ENCODE peak calls at places on chromosomes 1 and 21, in ten cellular contexts. W is WTC11; M is MV-4-11; G is GM12865; D is CD4-positive, CD25-positive, alpha-beta regulatory T cell; H is astrocyte of the spinal cord; K is endothelial cell; I is HEK293T; P is NCI-H1105; E is caudate nucleus. C is an unnamed sample.

GRCh38 chr1:21550097-21550496 is 40.9 kb downstream of the ALPL start:
- DNase-seq in P (no peak), D (no peak), K (no peak), E (no peak), M (peak; percentile 58), H (peak; percentile 20), I (no peak), G (no peak), W (no peak), C (peak; percentile 56)

GRCh38 chr1:226487921-226488320 is 60.6 kb upstream of the STUM start:
- DNase-seq in G (no peak), M (no peak), H (no peak), W (no peak), I (no peak), D (no peak), E (no peak), K (no peak), P (no peak), C (no peak)

GRCh38 chr1:11799896-11800295 is 5.9 kb downstream of the MTHFR start:
- DNase-seq in H (no peak), M (no peak), D (no peak), W (no peak), K (no peak), P (no peak), G (no peak), I (no peak), E (no peak), C (no peak)

GRCh38 chr1:98110674-98111073 is 189.8 kb upstream of the DPYD start:
- DNase-seq in W (no peak), P (no peak), M (no peak), G (no peak), H (peak; percentile 75), I (no peak), E (no peak), D (no peak), K (no peak), C (peak; percentile 23)

GRCh38 chr1:116377564-116378529 is 4.8 kb downstream of the ATP1A1 start:
- DNase-seq in D (peak; percentile 71), K (no peak), H (peak; percentile 95), M (peak; percentile 91), E (peak; percentile 14), W (no peak), P (no peak), I (no peak), G (peak; percentile 94), C (peak; percentile 96)

GRCh38 chr1:160397651-160398050 is 2.7 kb upstream of the VANGL2 start:
- DNase-seq in P (no peak), M (no peak), H (no peak), I (no peak), D (no peak), K (no peak), E (no peak), G (no peak), W (no peak), C (no peak)

GRCh38 chr1:13888351-13888996 is 188.5 kb downstream of the PRDM2 start:
- DNase-seq in P (no peak), H (no peak), W (no peak), E (no peak), D (no peak), M (no peak), K (no peak), G (no peak), I (no peak), C (no peak)

GRCh38 chr1:180221461-180221860 is 8.6 kb upstream of the LHX4 start:
- DNase-seq in I (no peak), W (no peak), P (no peak), D (no peak), K (no peak), E (no peak), G (no peak), M (no peak), H (no peak), C (peak; percentile 75)

GRCh38 chr1:70948618-70949017 is 99.0 kb downstream of the PTGER3 start:
- DNase-seq in D (no peak), P (no peak), I (no peak), W (no peak), G (no peak), H (no peak), E (no peak), K (no peak), M (peak; percentile 85), C (no peak)

GRCh38 chr21:28111151-28111619 is 881.5 kb downstream of the LTN1 start:
- DNase-seq in W (no peak), E (no peak), G (no peak), I (no peak), H (peak; percentile 76), P (no peak), M (no peak), K (no peak), D (no peak), C (peak; percentile 77)

GRCh38 chr1:67536957-67537646 is 106.9 kb upstream of the SERBP1 start:
- DNase-seq in E (no peak), K (no peak), H (no peak), M (no peak), P (no peak), I (no peak), G (no peak), W (no peak), D (no peak), C (no peak)

GRCh38 chr1:17874231-17874630 is 119.1 kb downstream of the ACTL8 start:
- DNase-seq in P (no peak), D (no peak), G (no peak), E (no peak), I (no peak), K (no peak), W (no peak), M (no peak), H (peak; percentile 78), C (peak; percentile 82)

C was measured in choroid plexus epithelial cell.